ENCODE peak calls at places on chromosomes 5 and 9, in nine cellular contexts. T is nephron progenitor cell, E is AG20443, W is NCI-H1417 treated with DMSO at 0.1 percent for 48 hours, V is kidney epithelial cell, L is body of pancreas, Z is mesothelial cell of epicardium, H is heart right ventricle, P is adrenal gland. Y is an unnamed sample.

GRCh38 chr9:119803679-119804078 is 434.4 kb upstream of the BRINP1 start:
- DNase-seq in E (no peak), V (no peak), H (no peak), P (no peak), W (no peak), L (no peak), Z (no peak), T (no peak), Y (no peak)

GRCh38 chr9:4714266-4715016 is 26.6 kb downstream of the AK3 start:
- DNase-seq in L (no peak), T (no peak), E (no peak), P (no peak), Z (no peak), H (no peak), W (no peak), V (no peak), Y (no peak)

GRCh38 chr5:126801992-126802294 is 25.0 kb downstream of the LMNB1 start:
- DNase-seq in T (no peak), E (peak; percentile 38), V (no peak), Z (no peak), H (no peak), P (no peak), L (no peak), W (no peak), Y (no peak)

GRCh38 chr5:71807909-71808308 is 88.8 kb downstream of the CARTPT start:
- DNase-seq in Z (no peak), W (no peak), H (no peak), T (no peak), L (no peak), P (no peak), E (no peak), V (no peak), Y (no peak)

GRCh38 chr5:1405121-1405520 is 40.1 kb downstream of the SLC6A3 start:
- DNase-seq in L (no peak), V (no peak), H (no peak), Z (no peak), T (no peak), P (no peak), E (no peak), W (no peak), Y (no peak)

GRCh38 chr9:71929223-71929622 is 17.8 kb downstream of the C9orf85 start:
- DNase-seq in E (no peak), H (no peak), T (no peak), L (no peak), Z (no peak), W (no peak), P (no peak), V (no peak), Y (no peak)

GRCh38 chr5:154421868-154422267 is 23.9 kb upstream of the SAP30L start:
- DNase-seq in T (no peak), Z (no peak), W (no peak), E (no peak), H (no peak), L (no peak), V (no peak), P (no peak), Y (no peak)

GRCh38 chr9:126440938-126441337 is 114.3 kb downstream of the MVB12B start:
- DNase-seq in Z (no peak), L (no peak), V (no peak), P (no peak), E (peak; percentile 92), W (no peak), T (no peak), H (no peak), Y (no peak)

GRCh38 chr5:118326496-118327045 is 661.8 kb downstream of the DTWD2 start:
- DNase-seq in H (no peak), V (peak; percentile 61), P (no peak), L (no peak), W (no peak), T (no peak), Z (no peak), E (no peak), Y (no peak)